ENCODE peak calls at places on chromosomes 13 and 19, in eight cellular contexts. W is NCI-H446 treated with DMSO at 0.1 percent for 48 hours; O is left ventricle myocardium superior; V is kidney tubule cell; R is breast epithelium; G is pancreas; C is endodermal cell; L is naive thymus-derived CD4-positive, alpha-beta T cell. F is an unnamed sample.

GRCh38 chr13:52739468-52740071 is at the start of gene CNMD:
- DNase-seq in W (no peak), O (no peak), V (no peak), R (no peak), G (no peak), C (peak), L (no peak), F (no peak)

GRCh38 chr19:10815969-10816635 is 19.9 kb downstream of the TMED1 start:
- DNase-seq in W (no peak), O (no peak), V (no peak), R (no peak), G (no peak), C (peak), L (no peak), F (no peak)

GRCh38 chr13:28001837-28002473 is 13.5 kb upstream of the URAD start:
- DNase-seq in W (no peak), O (no peak), V (no peak), R (no peak), G (no peak), C (no peak), L (no peak), F (no peak)

GRCh38 chr13:81568824-81569223 is 1227.9 kb upstream of the SPRY2 start:
- DNase-seq in W (no peak), O (no peak), V (no peak), R (no peak), G (no peak), C (no peak), L (no peak), F (no peak)

GRCh38 chr19:49690656-49691242 is at the start of gene CPT1C:
- DNase-seq in W (peak), O (peak), V (peak), R (peak), G (peak), C (peak), L (peak), F (no peak)

GRCh38 chr19:18833141-18833476 is 1.4 kb downstream of the UPF1 start:
- DNase-seq in W (no peak), O (no peak), V (no peak), R (no peak), G (peak), C (no peak), L (no peak), F (no peak)

GRCh38 chr19:3697094-3697493 is 3.2 kb downstream of the PIP5K1C start:
- DNase-seq in W (no peak), O (no peak), V (no peak), R (no peak), G (no peak), C (no peak), L (no peak), F (no peak)

GRCh38 chr19:35224681-35225604 is 3.6 kb downstream of the FAM187B start:
- DNase-seq in W (no peak), O (no peak), V (no peak), R (no peak), G (peak), C (peak), L (no peak), F (peak)

GRCh38 chr19:4284176-4284958 is 5.3 kb downstream of the SHD start:
- DNase-seq in W (no peak), O (no peak), V (no peak), R (no peak), G (no peak), C (peak), L (no peak), F (no peak)

GRCh38 chr19:35641515-35642151 is at the start of gene ETV2:
- DNase-seq in W (no peak), O (peak), V (no peak), R (no peak), G (no peak), C (peak), L (no peak), F (peak)

GRCh38 chr13:20721454-20722357 is 18.2 kb downstream of the IL17D start:
- DNase-seq in W (no peak), O (peak), V (peak), R (no peak), G (peak), C (peak), L (no peak), F (peak)

GRCh38 chr13:47087841-47088240 is 191.0 kb upstream of the HTR2A start:
- DNase-seq in W (no peak), O (no peak), V (peak), R (no peak), G (no peak), C (no peak), L (no peak), F (no peak)

GRCh38 chr19:28454083-28454482 is 758.9 kb downstream of the UQCRFS1 start:
- DNase-seq in W (no peak), O (no peak), V (peak), R (no peak), G (no peak), C (no peak), L (no peak), F (no peak)

GRCh38 chr13:109778102-109778542 is 8.3 kb downstream of the IRS2 start:
- DNase-seq in W (no peak), O (no peak), V (peak), R (no peak), G (no peak), C (no peak), L (no peak), F (no peak)

GRCh38 chr13:42832341-42833153 is 51.2 kb downstream of the FAM216B start:
- DNase-seq in W (no peak), O (no peak), V (peak), R (no peak), G (no peak), C (no peak), L (no peak), F (no peak)

GRCh38 chr13:111449041-111449440 is 128.6 kb downstream of the TEX29 start:
- DNase-seq in W (no peak), O (no peak), V (no peak), R (peak), G (no peak), C (no peak), L (no peak), F (no peak)

F was measured in naive B cell.